ENCODE peak calls at places on chromosomes 6 and 20, in nine cellular contexts. One of them, this sample, is unnamed.

GRCh38 chr6:157764346-157765068 is 58.5 kb upstream of the SNX9 start:
- DNase-seq in left ventricle myocardium inferior: peak; percentile 64
- DNase-seq in osteoblast: peak; percentile 92
- DNase-seq in WTC11: no peak
- DNase-seq in nephron progenitor cell: peak; percentile 16
- DNase-seq in GM13977: peak; percentile 75
- DNase-seq in pancreas: peak; percentile 66
- DNase-seq in uterus: peak; percentile 90
- DNase-seq in colonic mucosa: peak; percentile 87
- DNase-seq in this sample: no peak

GRCh38 chr6:21332077-21332476 is 261.5 kb upstream of the SOX4 start:
- DNase-seq in pancreas: no peak
- DNase-seq in osteoblast: peak; percentile 46
- DNase-seq in left ventricle myocardium inferior: no peak
- DNase-seq in WTC11: no peak
- DNase-seq in GM13977: no peak
- DNase-seq in nephron progenitor cell: no peak
- DNase-seq in uterus: no peak
- DNase-seq in colonic mucosa: no peak
- DNase-seq in this sample: no peak

GRCh38 chr6:147287869-147288271 is 83.7 kb downstream of the STXBP5 start:
- DNase-seq in pancreas: no peak
- DNase-seq in uterus: no peak
- DNase-seq in nephron progenitor cell: no peak
- DNase-seq in osteoblast: peak; percentile 42
- DNase-seq in left ventricle myocardium inferior: no peak
- DNase-seq in GM13977: no peak
- DNase-seq in colonic mucosa: no peak
- DNase-seq in WTC11: no peak
- DNase-seq in this sample: no peak

GRCh38 chr6:154907293-154907692 is 87.8 kb upstream of the TIAM2 start:
- DNase-seq in colonic mucosa: no peak
- DNase-seq in left ventricle myocardium inferior: no peak
- DNase-seq in osteoblast: no peak
- DNase-seq in WTC11: no peak
- DNase-seq in nephron progenitor cell: no peak
- DNase-seq in uterus: no peak
- DNase-seq in pancreas: no peak
- DNase-seq in GM13977: no peak
- DNase-seq in this sample: no peak

GRCh38 chr6:52360601-52361346 is 1.2 kb upstream of the PAQR8 start:
- DNase-seq in nephron progenitor cell: no peak
- DNase-seq in pancreas: no peak
- DNase-seq in osteoblast: no peak
- DNase-seq in left ventricle myocardium inferior: no peak
- DNase-seq in uterus: no peak
- DNase-seq in GM13977: peak; percentile 45
- DNase-seq in WTC11: no peak
- DNase-seq in colonic mucosa: no peak
- DNase-seq in this sample: no peak

GRCh38 chr6:152598421-152598820 is 38.7 kb downstream of the SYNE1 start:
- DNase-seq in uterus: no peak
- DNase-seq in nephron progenitor cell: no peak
- DNase-seq in colonic mucosa: no peak
- DNase-seq in WTC11: no peak
- DNase-seq in osteoblast: no peak
- DNase-seq in left ventricle myocardium inferior: no peak
- DNase-seq in GM13977: no peak
- DNase-seq in pancreas: no peak
- DNase-seq in this sample: no peak

GRCh38 chr6:49552596-49552995 is 2.1 kb downstream of the C6orf141 start:
- DNase-seq in osteoblast: no peak
- DNase-seq in pancreas: no peak
- DNase-seq in nephron progenitor cell: no peak
- DNase-seq in GM13977: no peak
- DNase-seq in colonic mucosa: no peak
- DNase-seq in left ventricle myocardium inferior: no peak
- DNase-seq in WTC11: no peak
- DNase-seq in uterus: no peak
- DNase-seq in this sample: no peak

GRCh38 chr6:80142586-80142985 is 36.1 kb downstream of the BCKDHB start:
- DNase-seq in WTC11: no peak
- DNase-seq in GM13977: no peak
- DNase-seq in nephron progenitor cell: no peak
- DNase-seq in uterus: no peak
- DNase-seq in left ventricle myocardium inferior: no peak
- DNase-seq in osteoblast: no peak
- DNase-seq in pancreas: no peak
- DNase-seq in colonic mucosa: no peak
- DNase-seq in this sample: no peak

GRCh38 chr6:166627875-166628849 is 1.1 kb upstream of the RPS6KA2 start:
- DNase-seq in osteoblast: no peak
- DNase-seq in uterus: peak; percentile 76
- DNase-seq in WTC11: peak; percentile 60
- DNase-seq in nephron progenitor cell: peak; percentile 71
- DNase-seq in GM13977: peak; percentile 61
- DNase-seq in pancreas: peak; percentile 81
- DNase-seq in left ventricle myocardium inferior: peak; percentile 87
- DNase-seq in colonic mucosa: peak; percentile 77
- DNase-seq in this sample: peak; percentile 90

GRCh38 chr6:65229768-65230167 is 477.3 kb downstream of the EYS start:
- DNase-seq in uterus: no peak
- DNase-seq in osteoblast: no peak
- DNase-seq in pancreas: no peak
- DNase-seq in WTC11: no peak
- DNase-seq in GM13977: no peak
- DNase-seq in nephron progenitor cell: no peak
- DNase-seq in colonic mucosa: no peak
- DNase-seq in left ventricle myocardium inferior: no peak
- DNase-seq in this sample: no peak

GRCh38 chr20:15236812-15237211 is 899.4 kb upstream of the FLRT3 start:
- DNase-seq in colonic mucosa: peak; percentile 32
- DNase-seq in pancreas: no peak
- DNase-seq in uterus: no peak
- DNase-seq in osteoblast: no peak
- DNase-seq in GM13977: peak; percentile 22
- DNase-seq in left ventricle myocardium inferior: no peak
- DNase-seq in nephron progenitor cell: peak; percentile 26
- DNase-seq in WTC11: peak; percentile 60
- DNase-seq in this sample: no peak
- TF ChIP-seq CTCF in colonic mucosa: peak; percentile 37
- TF ChIP-seq CTCF in pancreas: peak; percentile 47
- TF ChIP-seq CTCF in uterus: no peak
- TF ChIP-seq CTCF in osteoblast: peak; percentile 37
- TF ChIP-seq CTCF in GM13977: peak; percentile 73
- TF ChIP-seq CTCF in left ventricle myocardium inferior: peak; percentile 34
- TF ChIP-seq CTCF in nephron progenitor cell: peak; percentile 38
- TF ChIP-seq CTCF in WTC11: peak; percentile 54
- TF ChIP-seq CTCF in this sample: peak; percentile 26

GRCh38 chr6:6841571-6841970 is 253.1 kb downstream of the LY86 start:
- DNase-seq in nephron progenitor cell: no peak
- DNase-seq in colonic mucosa: no peak
- DNase-seq in uterus: no peak
- DNase-seq in osteoblast: no peak
- DNase-seq in GM13977: no peak
- DNase-seq in left ventricle myocardium inferior: no peak
- DNase-seq in pancreas: no peak
- DNase-seq in WTC11: no peak
- DNase-seq in this sample: no peak

GRCh38 chr6:6834356-6835342 is 246.1 kb downstream of the LY86 start:
- DNase-seq in colonic mucosa: no peak
- DNase-seq in osteoblast: no peak
- DNase-seq in WTC11: no peak
- DNase-seq in uterus: no peak
- DNase-seq in nephron progenitor cell: no peak
- DNase-seq in left ventricle myocardium inferior: no peak
- DNase-seq in GM13977: no peak
- DNase-seq in pancreas: no peak
- DNase-seq in this sample: no peak

GRCh38 chr6:6836609-6837406 is 248.3 kb downstream of the LY86 start:
- DNase-seq in colonic mucosa: no peak
- DNase-seq in uterus: no peak
- DNase-seq in GM13977: no peak
- DNase-seq in pancreas: no peak
- DNase-seq in WTC11: no peak
- DNase-seq in osteoblast: no peak
- DNase-seq in left ventricle myocardium inferior: no peak
- DNase-seq in nephron progenitor cell: no peak
- DNase-seq in this sample: no peak

GRCh38 chr6:6840831-6841263 is 252.3 kb downstream of the LY86 start:
- DNase-seq in GM13977: no peak
- DNase-seq in left ventricle myocardium inferior: no peak
- DNase-seq in uterus: no peak
- DNase-seq in nephron progenitor cell: no peak
- DNase-seq in osteoblast: no peak
- DNase-seq in WTC11: no peak
- DNase-seq in pancreas: no peak
- DNase-seq in colonic mucosa: no peak
- DNase-seq in this sample: no peak

DNA sequence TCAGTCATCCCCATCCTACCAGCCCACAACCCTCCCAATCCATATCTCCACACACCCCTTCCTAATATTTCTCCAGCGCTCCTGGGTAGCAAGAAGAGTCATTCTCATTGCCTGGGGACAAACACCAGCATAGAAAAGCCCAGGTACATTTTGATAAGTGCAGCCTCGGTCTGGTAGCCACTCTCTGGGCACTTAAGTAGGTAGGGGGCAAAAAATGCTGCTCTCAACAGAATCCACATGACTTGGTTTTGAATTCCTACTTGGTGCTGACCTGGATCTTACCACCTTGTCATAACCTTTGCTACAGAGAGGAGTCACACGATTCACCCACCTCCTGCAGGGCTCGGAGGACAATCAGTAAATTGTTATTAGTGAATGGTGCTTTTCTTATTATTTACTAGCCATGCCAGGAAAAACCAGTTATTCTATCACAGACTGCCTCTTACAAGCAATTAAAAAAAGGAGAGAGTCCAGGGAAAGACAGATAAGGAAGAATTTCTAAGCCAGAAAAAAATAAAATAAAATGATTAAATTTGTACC is 249.1 kb downstream of the LY86 start:
- DNase-seq in uterus: no peak
- DNase-seq in nephron progenitor cell: no peak
- DNase-seq in GM13977: no peak
- DNase-seq in WTC11: no peak
- DNase-seq in left ventricle myocardium inferior: no peak
- DNase-seq in colonic mucosa: no peak
- DNase-seq in osteoblast: no peak
- DNase-seq in pancreas: no peak
- DNase-seq in this sample: no peak
- TF ChIP-seq CTCF in uterus: no peak
- TF ChIP-seq CTCF in nephron progenitor cell: no peak
- TF ChIP-seq CTCF in GM13977: no peak
- TF ChIP-seq CTCF in WTC11: no peak
- TF ChIP-seq CTCF in left ventricle myocardium inferior: no peak
- TF ChIP-seq CTCF in colonic mucosa: no peak
- TF ChIP-seq CTCF in osteoblast: no peak
- TF ChIP-seq CTCF in pancreas: no peak
- TF ChIP-seq CTCF in this sample: no peak

GRCh38 chr20:6940052-6940451 is 172.6 kb downstream of the BMP2 start:
- DNase-seq in WTC11: peak; percentile 52
- DNase-seq in colonic mucosa: no peak
- DNase-seq in left ventricle myocardium inferior: no peak
- DNase-seq in nephron progenitor cell: peak; percentile 38
- DNase-seq in pancreas: no peak
- DNase-seq in osteoblast: no peak
- DNase-seq in GM13977: no peak
- DNase-seq in uterus: no peak
- DNase-seq in this sample: peak; percentile 37

GRCh38 chr20:6944292-6944691 is 176.8 kb downstream of the BMP2 start:
- DNase-seq in GM13977: no peak
- DNase-seq in left ventricle myocardium inferior: no peak
- DNase-seq in nephron progenitor cell: no peak
- DNase-seq in uterus: no peak
- DNase-seq in osteoblast: no peak
- DNase-seq in pancreas: no peak
- DNase-seq in WTC11: no peak
- DNase-seq in colonic mucosa: no peak
- DNase-seq in this sample: no peak

DNA sequence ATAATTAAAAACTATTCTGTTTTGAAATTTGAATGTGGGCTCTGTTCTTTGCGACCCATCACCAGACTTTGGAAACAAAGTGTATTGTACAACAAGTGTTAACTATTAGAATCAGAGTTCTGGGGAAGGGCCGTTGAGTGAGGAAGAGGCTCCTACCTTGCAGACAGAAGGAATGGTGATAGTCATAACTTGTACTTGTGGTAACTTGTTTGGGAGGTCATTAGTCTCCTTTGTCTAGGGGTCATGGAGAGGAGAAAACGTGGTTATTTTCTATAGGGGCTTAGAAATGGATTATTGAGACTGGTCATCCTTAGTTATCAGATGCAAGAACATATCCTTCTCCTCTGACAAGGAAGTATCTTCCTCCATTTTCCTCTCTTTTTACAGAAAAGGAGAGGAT is 174.8 kb downstream of the BMP2 start:
- DNase-seq in osteoblast: no peak
- DNase-seq in uterus: no peak
- DNase-seq in left ventricle myocardium inferior: no peak
- DNase-seq in pancreas: no peak
- DNase-seq in GM13977: no peak
- DNase-seq in colonic mucosa: no peak
- DNase-seq in nephron progenitor cell: no peak
- DNase-seq in WTC11: no peak
- DNase-seq in this sample: no peak
- TF ChIP-seq CTCF in osteoblast: no peak
- TF ChIP-seq CTCF in uterus: no peak
- TF ChIP-seq CTCF in left ventricle myocardium inferior: no peak
- TF ChIP-seq CTCF in pancreas: no peak
- TF ChIP-seq CTCF in GM13977: no peak
- TF ChIP-seq CTCF in colonic mucosa: no peak
- TF ChIP-seq CTCF in nephron progenitor cell: no peak
- TF ChIP-seq CTCF in WTC11: no peak
- TF ChIP-seq CTCF in this sample: no peak

GRCh38 chr20:34874094-34874654 is 1.5 kb upstream of the GGT7 start:
- DNase-seq in osteoblast: peak; percentile 96
- DNase-seq in uterus: peak; percentile 79
- DNase-seq in GM13977: peak; percentile 73
- DNase-seq in nephron progenitor cell: peak; percentile 71
- DNase-seq in colonic mucosa: peak; percentile 91
- DNase-seq in pancreas: peak; percentile 69
- DNase-seq in left ventricle myocardium inferior: peak; percentile 66
- DNase-seq in WTC11: peak; percentile 81
- DNase-seq in this sample: peak; percentile 77

GRCh38 chr20:34875657-34876160 is 703 bp upstream of the ACSS2 start:
- DNase-seq in nephron progenitor cell: no peak
- DNase-seq in pancreas: no peak
- DNase-seq in uterus: no peak
- DNase-seq in left ventricle myocardium inferior: no peak
- DNase-seq in GM13977: no peak
- DNase-seq in colonic mucosa: no peak
- DNase-seq in osteoblast: no peak
- DNase-seq in WTC11: no peak
- DNase-seq in this sample: no peak

GRCh38 chr20:34872604-34873224 is at the start of gene GGT7:
- DNase-seq in left ventricle myocardium inferior: peak; percentile 85
- DNase-seq in GM13977: peak; percentile 92
- DNase-seq in pancreas: peak; percentile 95
- DNase-seq in colonic mucosa: peak; percentile 86
- DNase-seq in uterus: peak; percentile 79
- DNase-seq in nephron progenitor cell: peak; percentile 93
- DNase-seq in osteoblast: peak; percentile 97
- DNase-seq in WTC11: peak; percentile 91
- DNase-seq in this sample: peak; percentile 94

GRCh38 chr20:34871966-34872603 is 571 bp downstream of the GGT7 start:
- DNase-seq in left ventricle myocardium inferior: no peak
- DNase-seq in pancreas: no peak
- DNase-seq in GM13977: peak; percentile 13
- DNase-seq in nephron progenitor cell: no peak
- DNase-seq in osteoblast: no peak
- DNase-seq in WTC11: no peak
- DNase-seq in uterus: no peak
- DNase-seq in colonic mucosa: no peak
- DNase-seq in this sample: no peak

GRCh38 chr20:34873583-34874093 is 982 bp upstream of the GGT7 start:
- DNase-seq in WTC11: no peak
- DNase-seq in colonic mucosa: no peak
- DNase-seq in pancreas: no peak
- DNase-seq in GM13977: no peak
- DNase-seq in osteoblast: no peak
- DNase-seq in nephron progenitor cell: no peak
- DNase-seq in uterus: no peak
- DNase-seq in left ventricle myocardium inferior: no peak
- DNase-seq in this sample: no peak
- TF ChIP-seq CTCF in WTC11: no peak
- TF ChIP-seq CTCF in colonic mucosa: no peak
- TF ChIP-seq CTCF in pancreas: no peak
- TF ChIP-seq CTCF in GM13977: no peak
- TF ChIP-seq CTCF in osteoblast: no peak
- TF ChIP-seq CTCF in nephron progenitor cell: no peak
- TF ChIP-seq CTCF in uterus: no peak
- TF ChIP-seq CTCF in left ventricle myocardium inferior: no peak
- TF ChIP-seq CTCF in this sample: no peak